ENCODE peak calls at places on chromosome X, in seven cellular contexts. K, U, P, X, I, S and J are unnamed samples.

GRCh38 chrX:49862093-49862492 is 17.2 kb upstream of the USP27X start:
- DNase-seq in K (no peak), U (no peak), P (no peak), X (no peak), I (no peak), S (no peak), J (no peak)

GRCh38 chrX:48715876-48716502 is 19.5 kb downstream of the SUV39H1 start:
- DNase-seq in K (no peak), U (no peak), P (no peak), X (no peak), I (no peak), S (peak; percentile 30), J (no peak)

GRCh38 chrX:155056877-155057792 is 13.8 kb downstream of the CMC4 start:
- DNase-seq in K (peak; percentile 71), U (peak; percentile 44), P (peak; percentile 69), X (peak; percentile 67), I (peak; percentile 51), S (peak; percentile 62), J (peak; percentile 87)

GRCh38 chrX:65508851-65509250 is 25.7 kb downstream of the LAS1L start:
- DNase-seq in K (no peak), U (no peak), P (no peak), X (no peak), I (no peak), S (no peak), J (peak; percentile 7)

GRCh38 chrX:39016551-39016950 is 215.3 kb downstream of the MID1IP1 start:
- DNase-seq in K (no peak), U (no peak), P (no peak), X (no peak), I (no peak), S (no peak), J (no peak)

GRCh38 chrX:138191998-138192397 is 519.5 kb downstream of the FGF13 start:
- DNase-seq in K (no peak), U (no peak), P (no peak), X (no peak), I (peak; percentile 23), S (peak; percentile 11), J (no peak)

GRCh38 chrX:46573896-46574336 is 351 bp downstream of the CHST7 start:
- DNase-seq in K (peak; percentile 72), U (peak; percentile 65), P (peak; percentile 46), X (peak; percentile 87), I (peak; percentile 66), S (peak; percentile 71), J (peak; percentile 64)

GRCh38 chrX:130566028-130566683 is 164.4 kb downstream of the RBMX2 start:
- DNase-seq in K (no peak), U (no peak), P (no peak), X (no peak), I (no peak), S (no peak), J (no peak)

GRCh38 chrX:50648151-50648550 is 165.8 kb downstream of the SHROOM4 start:
- DNase-seq in K (no peak), U (no peak), P (no peak), X (no peak), I (no peak), S (no peak), J (peak; percentile 27)

GRCh38 chrX:1400731-1401471 is 9.0 kb upstream of the SLC25A6 start:
- DNase-seq in K (peak; percentile 38), U (peak; percentile 24), P (no peak), X (peak; percentile 38), I (no peak), S (no peak), J (no peak)

GRCh38 chrX:2497961-2498780 is 2.6 kb downstream of the DHRSX start:
- DNase-seq in K (peak; percentile 30), U (peak; percentile 22), P (peak; percentile 82), X (no peak), I (no peak), S (no peak), J (peak; percentile 35)

GRCh38 chrX:1481636-1482529 is 29.2 kb upstream of the ASMTL start:
- DNase-seq in K (peak; percentile 71), U (peak; percentile 81), P (peak; percentile 80), X (peak; percentile 85), I (no peak), S (peak; percentile 72), J (peak; percentile 90)

GRCh38 chrX:134246282-134246681 is 9.3 kb downstream of the CCDC160 start:
- DNase-seq in K (no peak), U (no peak), P (no peak), X (no peak), I (peak; percentile 19), S (no peak), J (no peak)